ENCODE peak calls at places on chromosomes 6 and 20, in four cellular contexts. Z is GM12878, B is K562, C is HepG2. U is an unnamed sample.

GRCh38 chr6:78538002-78538401 is 329.3 kb upstream of the IRAK1BP1 start:
- DNase-seq in Z (no peak), C (no peak), B (no peak), U (no peak)

GRCh38 chr6:34974249-34974642 is 85.2 kb downstream of the ANKS1A start:
- DNase-seq in Z (no peak), B (no peak), C (no peak), U (no peak)

GRCh38 chr20:45020236-45020886 is 54.0 kb downstream of the STK4 start:
- DNase-seq in Z (no peak), B (no peak), C (peak), U (no peak)

GRCh38 chr6:50939931-50940330 is 121.3 kb downstream of the TFAP2B start:
- DNase-seq in Z (no peak), B (no peak), C (no peak), U (no peak)

GRCh38 chr6:53651764-53652401 is 13.7 kb downstream of the KLHL31 start:
- DNase-seq in Z (no peak), B (no peak), C (peak), U (peak)

GRCh38 chr6:43052842-43053544 is 658 bp downstream of the CUL7 start:
- DNase-seq in C (no peak), Z (no peak), B (peak), U (peak)

GRCh38 chr6:134217110-134217509 is 100.8 kb downstream of the SGK1 start:
- DNase-seq in C (no peak), Z (no peak), B (no peak), U (no peak)

GRCh38 chr20:63316502-63316921 is 23.5 kb downstream of the COL20A1 start:
- DNase-seq in Z (no peak), B (no peak), C (no peak), U (no peak)

GRCh38 chr20:8062781-8063180 is 43.2 kb upstream of the TMX4 start:
- DNase-seq in B (no peak), C (no peak), Z (no peak), U (no peak)

GRCh38 chr6:168778201-168778600 is 337.2 kb downstream of the SMOC2 start:
- DNase-seq in B (no peak), C (no peak), Z (no peak), U (no peak)

GRCh38 chr6:154157706-154158105 is 118.7 kb downstream of the OPRM1 start:
- DNase-seq in B (no peak), C (no peak), Z (no peak), U (no peak)

GRCh38 chr20:59163641-59164530 is at the start of gene ZNF831:
- DNase-seq in Z (no peak), C (no peak), B (no peak), U (no peak)

GRCh38 chr20:10636326-10636818 is 37.4 kb downstream of the JAG1 start:
- DNase-seq in C (peak), Z (no peak), B (no peak), U (no peak)

GRCh38 chr6:55643868-55644267 is 64.9 kb upstream of the HMGCLL1 start:
- DNase-seq in Z (no peak), B (no peak), C (no peak), U (no peak)

GRCh38 chr6:138162104-138162946 is 586 bp downstream of the ARFGEF3 start:
- DNase-seq in C (no peak), B (no peak), Z (no peak), U (peak)

GRCh38 chr6:102984360-102984759 is 1590.9 kb downstream of the GRIK2 start:
- DNase-seq in B (no peak), Z (no peak), C (no peak), U (no peak)

GRCh38 chr6:100845676-100846075 is 35.5 kb downstream of the ASCC3 start:
- DNase-seq in Z (no peak), C (no peak), B (no peak), U (no peak)

GRCh38 chr6:121830759-121831158 is 395.3 kb downstream of the GJA1 start:
- DNase-seq in B (no peak), C (no peak), Z (no peak), U (no peak)

GRCh38 chr20:58800134-58800650 is 50.5 kb downstream of the GNAS-AS1 start:
- DNase-seq in B (no peak), Z (no peak), C (no peak), U (no peak)

GRCh38 chr6:10412165-10412947 is 2.5 kb downstream of the TFAP2A start:
- DNase-seq in B (no peak), Z (no peak), C (no peak), U (peak)

GRCh38 chr6:28659250-28659566 is 133.5 kb downstream of the GPX5 start:
- DNase-seq in B (no peak), C (no peak), Z (no peak), U (no peak)

GRCh38 chr6:168450921-168451320 is 9.9 kb downstream of the SMOC2 start:
- DNase-seq in C (no peak), Z (no peak), B (no peak), U (no peak)

GRCh38 chr20:59147197-59147596 is 16.4 kb upstream of the ZNF831 start:
- DNase-seq in Z (no peak), C (no peak), B (no peak), U (no peak)

GRCh38 chr20:4813076-4813838 is 91.5 kb downstream of the PRND start:
- DNase-seq in B (no peak), C (no peak), Z (peak), U (no peak)

GRCh38 chr6:34466242-34467185 is 638 bp downstream of the PACSIN1 start:
- DNase-seq in B (no peak), Z (no peak), C (no peak), U (no peak)

GRCh38 chr6:30542404-30542725 is 13.9 kb downstream of the GNL1 start:
- DNase-seq in Z (no peak), C (no peak), B (no peak), U (no peak)

GRCh38 chr6:130997061-130997753 is 65.8 kb downstream of the EPB41L2 start:
- DNase-seq in Z (no peak), B (no peak), C (no peak), U (no peak)

GRCh38 chr6:54243699-54244098 is 64.5 kb upstream of the TINAG start:
- DNase-seq in B (no peak), Z (no peak), C (no peak), U (no peak)

GRCh38 chr6:51339728-51340127 is 521.1 kb downstream of the TFAP2B start:
- DNase-seq in Z (no peak), C (no peak), B (no peak), U (no peak)

GRCh38 chr20:20215976-20216727 is 151.8 kb upstream of the INSM1 start:
- DNase-seq in C (no peak), B (no peak), Z (no peak), U (no peak)

GRCh38 chr6:89353118-89353556 is 615 bp upstream of the UBE2J1 start:
- DNase-seq in B (no peak), Z (no peak), C (no peak), U (no peak)
- TF ChIP-seq CBFB in B (no peak), Z (no peak), C (no peak), U (no peak)

GRCh38 chr6:159168536-159169192 is 536 bp upstream of the FNDC1 start:
- DNase-seq in B (peak), Z (no peak), C (peak), U (peak)
- TF ChIP-seq ATF2 in B (no peak), Z (no peak), C (no peak), U (no peak)

GRCh38 chr20:14780508-14780907 is 443.1 kb upstream of the FLRT3 start:
- DNase-seq in C (no peak), Z (no peak), B (no peak), U (no peak)
- TF ChIP-seq CBFB in C (no peak), Z (no peak), B (no peak), U (no peak)

DNA sequence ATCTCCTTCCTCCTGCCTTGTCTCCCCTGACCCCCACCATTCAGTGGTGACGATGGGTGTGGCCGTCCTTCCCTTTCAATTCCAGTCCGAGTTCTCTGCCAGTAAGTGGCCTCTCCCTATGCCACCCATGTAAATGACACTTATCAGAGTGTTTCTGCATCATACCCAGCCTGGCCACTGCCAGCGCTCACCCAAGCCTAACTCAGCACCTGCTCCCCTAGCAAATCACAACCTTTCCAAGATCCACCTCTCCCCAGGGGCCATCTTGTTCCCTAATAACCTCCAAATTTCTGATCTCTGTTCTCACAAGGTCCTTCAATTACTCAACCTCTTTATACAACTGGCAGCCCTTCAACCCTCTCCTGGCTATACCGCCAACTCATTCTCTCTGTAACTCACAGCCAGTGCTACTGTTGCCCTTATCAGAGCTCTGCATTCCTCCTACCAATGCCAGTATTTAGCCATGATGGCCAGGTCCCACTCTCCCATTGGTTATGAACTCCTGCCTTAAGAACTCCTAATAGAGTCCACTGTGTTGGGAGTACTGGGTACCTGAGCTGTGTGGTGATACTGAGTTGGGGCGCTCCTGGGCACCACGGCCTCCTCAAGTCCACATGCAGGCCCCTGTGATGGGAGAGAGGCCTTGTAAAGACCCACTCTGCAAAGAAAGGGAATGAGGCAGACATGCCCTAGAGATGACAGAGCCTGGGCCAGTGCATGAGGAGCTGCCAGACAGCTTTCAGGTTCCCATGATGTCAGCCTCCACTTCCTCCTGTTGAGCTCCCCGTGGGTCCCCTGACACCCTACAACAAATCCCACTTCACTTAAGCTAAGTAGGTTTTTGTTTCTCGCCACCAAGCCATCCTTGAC is 187.4 kb upstream of the RREB1 start:
- DNase-seq in B (no peak), C (no peak), Z (no peak), U (no peak)
- TF ChIP-seq ATF2 in B (no peak), C (no peak), Z (no peak), U (no peak)

GRCh38 chr6:158662607-158663464 is 13.0 kb downstream of the SYTL3 start:
- DNase-seq in Z (no peak), B (no peak), C (no peak), U (no peak)
- TF ChIP-seq CBFB in Z (no peak), B (no peak), C (no peak), U (no peak)

GRCh38 chr6:32177788-32178546 is at the start of gene RNF5:
- DNase-seq in C (peak), Z (peak), B (peak), U (peak)

GRCh38 chr6:32178547-32179440 is 589 bp downstream of the RNF5 start:
- DNase-seq in Z (no peak), B (peak), C (no peak), U (no peak)

GRCh38 chr6:32175711-32176475 is at the start of gene AGPAT1:
- DNase-seq in C (peak), B (peak), Z (peak), U (peak)

GRCh38 chr6:32176476-32177181 is 745 bp upstream of the AGPAT1 start:
- DNase-seq in B (peak), Z (no peak), C (no peak), U (no peak)

GRCh38 chr6:32177182-32177787 is 920 bp upstream of the RNF5 start:
- DNase-seq in B (peak), C (no peak), Z (no peak), U (peak)
- TF ChIP-seq ATF2 in B (no peak), C (no peak), Z (no peak), U (no peak)

GRCh38 chr6:5058254-5058653 is 26.9 kb upstream of the PPP1R3G start:
- DNase-seq in C (no peak), B (no peak), Z (no peak), U (no peak)
- TF ChIP-seq CBFB in C (no peak), B (no peak), Z (no peak), U (no peak)

GRCh38 chr6:72321741-72322140 is 300.1 kb upstream of the KCNQ5 start:
- DNase-seq in B (no peak), C (no peak), Z (no peak), U (no peak)
- TF ChIP-seq ATF2 in B (no peak), C (no peak), Z (no peak), U (no peak)

GRCh38 chr20:51801220-51801991 is 915 bp downstream of the SALL4 start:
- DNase-seq in Z (no peak), C (no peak), B (no peak), U (peak)

GRCh38 chr20:51803157-51803854 is 985 bp upstream of the SALL4 start:
- DNase-seq in Z (no peak), B (no peak), C (no peak), U (no peak)

GRCh38 chr20:51807864-51808263 is 5.5 kb upstream of the SALL4 start:
- DNase-seq in C (no peak), Z (no peak), B (no peak), U (no peak)

GRCh38 chr20:51802170-51802745 is at the start of gene SALL4:
- DNase-seq in Z (no peak), B (no peak), C (no peak), U (peak)

GRCh38 chr20:51804754-51805153 is 2.4 kb upstream of the SALL4 start:
- DNase-seq in B (no peak), Z (no peak), C (no peak), U (no peak)
- TF ChIP-seq CBFB in B (no peak), Z (no peak), C (no peak), U (no peak)

DNA sequence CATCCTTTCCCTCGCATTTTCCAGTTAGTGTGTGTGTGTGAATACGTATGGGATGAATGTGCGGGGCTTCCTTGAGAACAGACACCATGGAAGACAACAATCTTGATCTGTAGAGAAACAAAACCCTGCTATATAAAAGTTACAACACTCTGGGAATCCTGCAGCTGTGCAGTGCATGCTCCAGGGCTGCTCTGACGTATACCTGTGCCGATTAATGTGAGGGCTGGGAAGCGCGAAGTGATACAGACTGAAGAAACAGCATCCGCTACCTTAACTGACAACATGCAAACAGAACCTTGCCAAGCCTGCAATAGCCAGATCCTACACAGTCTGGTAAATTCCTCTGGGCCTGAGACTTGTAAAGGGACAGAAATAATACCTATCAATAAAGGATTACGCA is 31.6 kb upstream of the MTRF1L start:
- DNase-seq in Z (no peak), B (no peak), C (no peak), U (no peak)
- TF ChIP-seq ATF2 in Z (no peak), B (no peak), C (no peak), U (no peak)